ENCODE peak calls at places on chromosomes 11 and 22, in eight cellular contexts. R is A549; X is RWPE1; Z is stomach; L is thyroid gland; Q is CD4-positive, alpha-beta T cell; K is left ventricle myocardium inferior; E is B cell. F is an unnamed sample.

GRCh38 chr22:22720201-22720723 is 75.8 kb downstream of the GGTLC2 start:
- DNase-seq in R (peak; percentile 14), Q (no peak), K (no peak), E (peak; percentile 79), X (no peak), Z (no peak), L (no peak), F (no peak)

GRCh38 chr11:37110383-37110782 is 512.3 kb upstream of the RAG2 start:
- DNase-seq in Z (no peak), Q (no peak), K (no peak), E (no peak), X (peak; percentile 30), L (no peak), R (no peak), F (no peak)

GRCh38 chr22:29623553-29624169 is 20.2 kb downstream of the NF2 start:
- DNase-seq in Z (no peak), X (no peak), K (no peak), Q (no peak), L (no peak), R (no peak), E (no peak), F (no peak)

GRCh38 chr11:127247261-127247660 is 246.7 kb upstream of the KIRREL3 start:
- DNase-seq in Z (no peak), R (no peak), E (no peak), X (no peak), L (no peak), Q (no peak), K (no peak), F (no peak)

GRCh38 chr11:74403607-74404006 is 5.4 kb upstream of the PGM2L1 start:
- DNase-seq in E (no peak), R (no peak), Z (no peak), Q (no peak), X (no peak), K (no peak), L (no peak), F (no peak)

GRCh38 chr22:49381595-49382450 is 445.9 kb downstream of the BRD1 start:
- DNase-seq in Z (peak; percentile 14), L (no peak), Q (no peak), K (no peak), E (no peak), X (no peak), R (no peak), F (no peak)

GRCh38 chr11:83070044-83070877 is 1.4 kb downstream of the RAB30 start:
- DNase-seq in X (peak; percentile 68), E (no peak), R (peak; percentile 45), L (peak; percentile 20), Q (no peak), Z (no peak), K (no peak), F (no peak)

GRCh38 chr22:21974058-21974649 is 8.4 kb downstream of the TOP3B start:
- DNase-seq in L (no peak), R (no peak), Z (no peak), K (no peak), E (no peak), X (no peak), Q (no peak), F (no peak)

GRCh38 chr11:35247863-35248262 is 108.9 kb downstream of the CD44 start:
- DNase-seq in R (no peak), K (no peak), X (no peak), Q (peak; percentile 18), E (no peak), Z (no peak), L (no peak), F (no peak)

GRCh38 chr11:32616903-32617302 is 33.3 kb downstream of the EIF3M start:
- DNase-seq in Z (no peak), E (no peak), K (no peak), L (no peak), Q (no peak), X (no peak), R (no peak), F (no peak)

GRCh38 chr11:125263268-125263790 is 98.8 kb downstream of the PKNOX2 start:
- DNase-seq in E (no peak), Q (no peak), R (no peak), L (peak; percentile 52), X (no peak), Z (peak; percentile 53), K (peak; percentile 87), F (no peak)

GRCh38 chr11:121226415-121227263 is 65.9 kb upstream of the SC5D start:
- DNase-seq in Q (no peak), X (no peak), Z (no peak), R (no peak), L (no peak), K (no peak), E (no peak), F (no peak)

GRCh38 chr22:36088292-36088691 is 59.7 kb upstream of the RBFOX2 start:
- DNase-seq in Q (no peak), X (no peak), K (no peak), R (no peak), L (peak; percentile 77), E (no peak), Z (no peak), F (no peak)

GRCh38 chr11:69799582-69799981 is 19.6 kb downstream of the FGF3 start:
- DNase-seq in R (peak; percentile 63), X (peak; percentile 52), K (no peak), Q (no peak), E (no peak), Z (no peak), L (no peak), F (no peak)

GRCh38 chr22:38694049-38694448 is 6.7 kb downstream of the JOSD1 start:
- DNase-seq in R (no peak), K (no peak), Q (no peak), X (no peak), Z (no peak), E (no peak), L (no peak), F (no peak)

GRCh38 chr11:32341676-32342613 is 93.4 kb downstream of the WT1 start:
- DNase-seq in K (no peak), X (no peak), E (no peak), L (no peak), Q (no peak), R (no peak), Z (no peak), F (no peak)

GRCh38 chr11:109547356-109548027 is 125.5 kb downstream of the C11orf87 start:
- DNase-seq in Q (no peak), K (no peak), R (no peak), L (no peak), E (no peak), X (peak; percentile 44), Z (no peak), F (no peak)

GRCh38 chr11:121406291-121406690 is 45.8 kb upstream of the SORL1 start:
- DNase-seq in Q (no peak), X (no peak), K (no peak), E (no peak), R (no peak), L (no peak), Z (no peak), F (no peak)

GRCh38 chr22:43110444-43110926 is at the start of gene BIK:
- DNase-seq in Q (peak; percentile 32), R (peak; percentile 41), K (peak; percentile 39), L (peak; percentile 50), E (peak; percentile 59), Z (peak; percentile 68), X (peak; percentile 19), F (peak; percentile 22)
- TF ChIP-seq CTCF in Q (peak; percentile 26), R (no peak), K (peak; percentile 41), L (no peak), E (peak; percentile 26), Z (no peak), X (no peak), F (peak; percentile 30)

DNA sequence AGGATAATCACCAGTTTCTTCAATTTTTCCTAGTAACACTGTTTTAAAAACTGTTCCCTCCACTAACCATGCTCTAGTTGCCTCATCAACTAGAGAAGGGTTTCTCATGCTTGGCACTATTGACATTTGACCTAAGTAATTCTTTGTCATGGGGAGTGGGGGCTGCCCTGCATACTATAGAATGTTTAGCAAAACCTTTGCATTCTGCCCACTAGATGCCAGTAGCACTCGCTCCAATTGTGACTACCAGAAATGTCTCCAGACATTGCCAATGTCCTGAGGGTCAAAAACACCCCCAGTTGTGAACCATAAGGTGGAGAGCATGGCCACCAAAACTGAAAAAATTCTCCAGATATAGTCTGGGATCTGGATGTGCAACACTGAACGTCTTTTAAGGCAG is 27.6 kb upstream of the BMAL1 start:
- DNase-seq in Q (no peak), K (no peak), L (no peak), R (peak; percentile 27), X (peak; percentile 38), E (no peak), Z (no peak), F (no peak)
- TF ChIP-seq CTCF in Q (peak; percentile 35), K (peak; percentile 34), L (no peak), R (peak; percentile 52), X (no peak), E (no peak), Z (no peak), F (peak; percentile 26)

GRCh38 chr11:894575-895201 is 15.9 kb downstream of the CHID1 start:
- DNase-seq in K (no peak), R (no peak), E (no peak), L (no peak), Q (no peak), X (no peak), Z (no peak), F (no peak)

GRCh38 chr11:893008-893654 is 17.5 kb downstream of the CHID1 start:
- DNase-seq in K (no peak), Z (no peak), R (no peak), X (no peak), L (no peak), E (no peak), Q (no peak), F (no peak)

GRCh38 chr11:890794-891600 is 19.6 kb downstream of the CHID1 start:
- DNase-seq in Q (no peak), X (no peak), E (no peak), K (no peak), R (no peak), L (no peak), Z (no peak), F (no peak)

GRCh38 chr11:889686-890475 is 20.7 kb downstream of the CHID1 start:
- DNase-seq in K (no peak), Z (no peak), X (no peak), E (no peak), L (no peak), R (no peak), Q (no peak), F (no peak)

GRCh38 chr11:892106-892505 is 18.5 kb downstream of the CHID1 start:
- DNase-seq in L (no peak), Z (no peak), X (no peak), Q (no peak), K (no peak), E (no peak), R (no peak), F (no peak)
- TF ChIP-seq CTCF in L (no peak), Z (no peak), X (no peak), Q (no peak), K (no peak), E (no peak), R (no peak), F (no peak)

DNA sequence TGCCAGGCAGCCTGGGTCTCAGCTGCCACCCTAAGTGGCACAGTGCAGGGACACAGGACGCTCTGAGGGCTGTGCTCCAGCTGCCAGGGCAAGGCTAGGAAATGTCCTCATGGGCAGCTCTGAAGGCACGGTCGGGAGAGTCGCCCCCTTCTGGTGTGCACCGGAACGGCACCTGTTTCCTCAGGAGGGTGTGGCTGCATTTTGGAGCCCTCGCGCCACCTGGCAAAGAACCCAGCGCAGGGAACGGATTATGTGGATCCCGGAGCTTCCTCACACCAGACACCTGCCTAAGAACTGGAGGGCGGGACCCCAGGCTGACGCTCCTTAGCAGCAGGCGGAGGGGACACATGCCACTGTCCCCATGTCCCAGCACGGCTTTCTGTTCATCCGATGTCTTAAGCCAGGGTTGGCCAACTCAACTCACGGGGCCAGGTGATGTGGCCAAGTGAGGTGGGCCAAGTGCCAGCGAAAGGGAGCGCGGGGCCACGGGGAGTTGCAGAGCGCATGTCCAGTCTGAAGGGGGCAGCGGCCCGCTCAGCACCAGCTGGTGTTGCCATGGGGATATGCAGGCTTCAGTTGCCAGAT is 5.1 kb upstream of the SLC22A8 start:
- DNase-seq in E (no peak), X (no peak), Q (no peak), K (no peak), Z (no peak), L (peak; percentile 80), R (peak; percentile 31), F (no peak)
- TF ChIP-seq CTCF in E (peak; percentile 23), X (peak; percentile 33), Q (no peak), K (peak; percentile 30), Z (no peak), L (no peak), R (peak; percentile 34), F (peak; percentile 24)

F was measured in LNCaP clone FGC.